ENCODE peak calls at places on chromosome 10, in four cellular contexts. P, X, G and T are unnamed samples.

GRCh38 chr10:58348571-58349033 is 13.8 kb downstream of the UBE2D1 start:
- DNase-seq in X (no peak), G (peak; percentile 78), P (peak; percentile 48), T (no peak)

GRCh38 chr10:72888151-72888638 is 5.3 kb upstream of the OIT3 start:
- DNase-seq in X (no peak), P (no peak), G (no peak), T (no peak)

GRCh38 chr10:95561200-95562177 is at the start of gene SORBS1:
- DNase-seq in P (peak; percentile 98), G (peak; percentile 94), X (peak; percentile 98), T (peak; percentile 95)

GRCh38 chr10:45441239-45441638 is 67.2 kb downstream of the ALOX5 start:
- DNase-seq in P (no peak), X (no peak), G (no peak), T (no peak)

GRCh38 chr10:103803941-103804340 is 51.4 kb downstream of the SH3PXD2A start:
- DNase-seq in P (no peak), X (no peak), G (no peak), T (no peak)

GRCh38 chr10:124142296-124142853 is 49.0 kb upstream of the CHST15 start:
- DNase-seq in X (no peak), P (no peak), G (no peak), T (no peak)

GRCh38 chr10:87095241-87095945 is 387 bp downstream of the SHLD2 start:
- DNase-seq in X (peak; percentile 97), P (peak; percentile 87), G (peak; percentile 87), T (peak; percentile 78)

GRCh38 chr10:103911021-103911459 is 6.9 kb downstream of the STN1 start:
- DNase-seq in P (no peak), X (no peak), G (no peak), T (no peak)

GRCh38 chr10:13945760-13946460 is 359.1 kb downstream of the PRPF18 start:
- DNase-seq in X (no peak), P (no peak), G (no peak), T (no peak)

GRCh38 chr10:31774291-31774900 is 154.2 kb downstream of the ARHGAP12 start:
- DNase-seq in P (peak; percentile 91), G (peak; percentile 97), X (no peak), T (no peak)

GRCh38 chr10:24428410-24428782 is 219.5 kb downstream of the KIAA1217 start:
- DNase-seq in G (peak; percentile 40), P (no peak), X (peak; percentile 88), T (no peak)

GRCh38 chr10:58157076-58157766 is 110.5 kb downstream of the IPMK start:
- DNase-seq in X (peak; percentile 99), P (no peak), G (peak; percentile 84), T (peak; percentile 85)

GRCh38 chr10:85445702-85446101 is 920.9 kb downstream of the GRID1 start:
- DNase-seq in G (no peak), X (no peak), P (no peak), T (no peak)

GRCh38 chr10:119541459-119542356 is 811 bp downstream of the RGS10 start:
- DNase-seq in G (no peak), X (peak; percentile 72), P (no peak), T (no peak)

GRCh38 chr10:6270951-6271350 is 68.2 kb downstream of the PFKFB3 start:
- DNase-seq in P (no peak), G (no peak), X (no peak), T (no peak)

GRCh38 chr10:131450220-131450765 is 138.8 kb upstream of the TCERG1L start:
- DNase-seq in P (no peak), X (no peak), G (no peak), T (no peak)
- H3K9me3 ChIP-seq in P (no peaks in the 10 kb centered on the region), X (no peaks in the 10 kb centered on the region), G (peaks cover 10% of the 10 kb centered on the region), T (no peaks in the 10 kb centered on the region)

GRCh38 chr10:43801137-43801536 is 152.5 kb upstream of the ZNF32 start:
- DNase-seq in X (no peak), G (no peak), P (no peak), T (no peak)
- H3K4me3 ChIP-seq in X (no peak overlapping the region), G (no peak overlapping the region), P (no peak overlapping the region), T (no peak overlapping the region)

DNA sequence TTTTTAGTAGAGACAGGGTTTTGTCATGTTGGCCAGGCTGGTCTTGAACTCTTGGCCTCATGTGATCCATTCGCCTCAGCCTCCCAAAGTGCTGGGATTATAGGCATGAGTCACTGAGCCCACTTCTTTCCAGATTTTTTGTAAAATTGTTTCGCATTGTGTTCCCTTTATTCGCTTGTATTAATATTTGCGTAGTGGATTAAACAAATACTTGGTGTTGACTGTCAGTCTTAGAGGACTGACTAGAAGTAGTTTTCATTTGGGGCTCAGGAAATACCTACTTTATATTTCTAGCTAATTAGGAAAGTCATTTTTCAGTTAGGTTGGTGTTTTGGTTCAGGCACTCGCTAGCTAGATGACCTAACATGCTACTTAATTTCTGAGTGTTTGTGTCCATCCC is 11.1 kb downstream of the WAC start:
- DNase-seq in X (no peak), P (no peak), G (no peak), T (no peak)
- H3K4me1 ChIP-seq in X (no peaks in the 10 kb centered on the region), P (peaks cover 5% of the 10 kb centered on the region), G (no peaks in the 10 kb centered on the region), T (peaks cover 3% of the 10 kb centered on the region)

GRCh38 chr10:69612760-69613159 is 17.3 kb upstream of the FAM241B start:
- DNase-seq in P (no peak), X (no peak), G (no peak), T (no peak)
- H3K9me3 ChIP-seq in P (peaks cover 4% of the 10 kb centered on the region), X (no peaks in the 10 kb centered on the region), G (no peaks in the 10 kb centered on the region), T (no peaks in the 10 kb centered on the region)